ENCODE peak calls at places on chromosomes 6 and 20, in seven cellular contexts. One of them, this sample, is unnamed.
A peak's percentile ranks its signal among the peaks of the same experiment; 100 is the strongest.

GRCh38 chr20:53655909-53656652 is 62.4 kb upstream of the ZNF217 start:
- DNase-seq in Panc1: no peak
- DNase-seq in breast epithelium: no peak
- DNase-seq in spleen: no peak
- DNase-seq in GM12891: no peak
- DNase-seq in stomach: no peak
- DNase-seq in endothelial cell of umbilical vein: no peak
- DNase-seq in this sample: no peak

GRCh38 chr6:3517350-3517749 is 60.5 kb upstream of the SLC22A23 start:
- DNase-seq in Panc1: no peak
- DNase-seq in breast epithelium: no peak
- DNase-seq in spleen: no peak
- DNase-seq in GM12891: no peak
- DNase-seq in stomach: no peak
- DNase-seq in endothelial cell of umbilical vein: no peak
- DNase-seq in this sample: no peak

GRCh38 chr6:128655978-128656498 is 135.6 kb upstream of the PTPRK start:
- DNase-seq in Panc1: peak; percentile 51
- DNase-seq in breast epithelium: no peak
- DNase-seq in spleen: no peak
- DNase-seq in GM12891: no peak
- DNase-seq in stomach: no peak
- DNase-seq in endothelial cell of umbilical vein: peak; percentile 93
- DNase-seq in this sample: no peak

GRCh38 chr20:1062334-1063015 is 55.9 kb upstream of the PSMF1 start:
- DNase-seq in Panc1: no peak
- DNase-seq in breast epithelium: no peak
- DNase-seq in spleen: no peak
- DNase-seq in GM12891: no peak
- DNase-seq in stomach: peak; percentile 26
- DNase-seq in endothelial cell of umbilical vein: no peak
- DNase-seq in this sample: no peak

GRCh38 chr6:11346516-11346915 is 114.0 kb upstream of the NEDD9 start:
- DNase-seq in Panc1: no peak
- DNase-seq in breast epithelium: no peak
- DNase-seq in spleen: no peak
- DNase-seq in GM12891: no peak
- DNase-seq in stomach: no peak
- DNase-seq in endothelial cell of umbilical vein: no peak
- DNase-seq in this sample: no peak

GRCh38 chr6:139871844-139872510 is 497.5 kb upstream of the CITED2 start:
- DNase-seq in Panc1: no peak
- DNase-seq in breast epithelium: no peak
- DNase-seq in spleen: no peak
- DNase-seq in GM12891: no peak
- DNase-seq in stomach: no peak
- DNase-seq in endothelial cell of umbilical vein: no peak
- DNase-seq in this sample: no peak

GRCh38 chr20:51424270-51425041 is 118.1 kb downstream of the NFATC2 start:
- DNase-seq in Panc1: no peak
- DNase-seq in breast epithelium: no peak
- DNase-seq in spleen: peak; percentile 68
- DNase-seq in GM12891: no peak
- DNase-seq in stomach: no peak
- DNase-seq in endothelial cell of umbilical vein: no peak
- DNase-seq in this sample: no peak

GRCh38 chr6:159106627-159107241 is 61.9 kb upstream of the TAGAP start:
- DNase-seq in Panc1: peak; percentile 12
- DNase-seq in breast epithelium: no peak
- DNase-seq in spleen: peak; percentile 90
- DNase-seq in GM12891: no peak
- DNase-seq in stomach: peak; percentile 92
- DNase-seq in endothelial cell of umbilical vein: peak; percentile 55
- DNase-seq in this sample: no peak

GRCh38 chr20:13274311-13274965 is 53.4 kb downstream of the ISM1 start:
- DNase-seq in Panc1: no peak
- DNase-seq in breast epithelium: no peak
- DNase-seq in spleen: no peak
- DNase-seq in GM12891: no peak
- DNase-seq in stomach: no peak
- DNase-seq in endothelial cell of umbilical vein: no peak
- DNase-seq in this sample: no peak

GRCh38 chr20:47857994-47858557 is 72.8 kb upstream of the SULF2 start:
- DNase-seq in Panc1: no peak
- DNase-seq in breast epithelium: no peak
- DNase-seq in spleen: no peak
- DNase-seq in GM12891: no peak
- DNase-seq in stomach: no peak
- DNase-seq in endothelial cell of umbilical vein: peak; percentile 38
- DNase-seq in this sample: no peak

GRCh38 chr6:141498980-141499379 is 633.7 kb upstream of the GJE1 start:
- DNase-seq in Panc1: no peak
- DNase-seq in breast epithelium: no peak
- DNase-seq in spleen: no peak
- DNase-seq in GM12891: no peak
- DNase-seq in stomach: no peak
- DNase-seq in endothelial cell of umbilical vein: no peak
- DNase-seq in this sample: no peak

DNA sequence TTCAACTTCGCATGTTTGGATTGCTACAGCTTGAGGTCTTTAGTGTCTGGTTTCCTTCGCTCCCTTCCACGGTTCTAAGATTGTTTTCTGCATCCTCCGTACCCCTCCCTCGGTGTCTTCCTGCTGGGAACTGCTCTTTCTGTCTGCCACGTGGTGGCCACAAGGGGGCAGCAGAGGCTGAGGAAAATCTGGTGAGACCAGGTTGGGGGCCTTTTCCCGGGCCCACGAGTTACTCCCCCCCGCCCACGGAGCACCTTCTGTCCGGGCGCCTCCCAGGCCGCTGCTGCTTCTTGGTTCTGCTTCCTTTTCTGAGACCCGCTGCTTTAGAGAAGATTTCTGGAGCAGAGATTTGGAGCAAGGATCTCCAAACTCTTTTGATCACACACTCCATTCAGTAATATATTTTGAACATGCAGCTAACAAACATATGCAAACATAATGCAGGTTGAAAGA is 21.1 kb upstream of the NOTCH4 start:
- DNase-seq in Panc1: no peak
- DNase-seq in breast epithelium: peak; percentile 70
- DNase-seq in spleen: peak; percentile 90
- DNase-seq in GM12891: peak; percentile 66
- DNase-seq in stomach: peak; percentile 71
- DNase-seq in endothelial cell of umbilical vein: peak; percentile 85
- DNase-seq in this sample: peak; percentile 75
- TF ChIP-seq POLR2AphosphoS5 in Panc1: no peak
- TF ChIP-seq POLR2AphosphoS5 in breast epithelium: peak; percentile 57
- TF ChIP-seq POLR2AphosphoS5 in spleen: peak; percentile 55
- TF ChIP-seq POLR2AphosphoS5 in GM12891: no peak
- TF ChIP-seq POLR2AphosphoS5 in stomach: no peak
- TF ChIP-seq POLR2AphosphoS5 in endothelial cell of umbilical vein: no peak
- TF ChIP-seq POLR2AphosphoS5 in this sample: no peak

GRCh38 chr20:4776079-4776630 is 54.4 kb downstream of the PRND start:
- DNase-seq in Panc1: no peak
- DNase-seq in breast epithelium: no peak
- DNase-seq in spleen: no peak
- DNase-seq in GM12891: no peak
- DNase-seq in stomach: no peak
- DNase-seq in endothelial cell of umbilical vein: no peak
- DNase-seq in this sample: no peak
- TF ChIP-seq POLR2AphosphoS5 in Panc1: no peak
- TF ChIP-seq POLR2AphosphoS5 in breast epithelium: no peak
- TF ChIP-seq POLR2AphosphoS5 in spleen: no peak
- TF ChIP-seq POLR2AphosphoS5 in GM12891: no peak
- TF ChIP-seq POLR2AphosphoS5 in stomach: no peak
- TF ChIP-seq POLR2AphosphoS5 in endothelial cell of umbilical vein: no peak
- TF ChIP-seq POLR2AphosphoS5 in this sample: no peak

GRCh38 chr20:63501818-63502670 is 3.2 kb upstream of the EEF1A2 start:
- DNase-seq in Panc1: no peak
- DNase-seq in breast epithelium: no peak
- DNase-seq in spleen: no peak
- DNase-seq in GM12891: no peak
- DNase-seq in stomach: no peak
- DNase-seq in endothelial cell of umbilical vein: no peak
- DNase-seq in this sample: no peak
- TF ChIP-seq POLR2AphosphoS5 in Panc1: no peak
- TF ChIP-seq POLR2AphosphoS5 in breast epithelium: no peak
- TF ChIP-seq POLR2AphosphoS5 in spleen: no peak
- TF ChIP-seq POLR2AphosphoS5 in GM12891: no peak
- TF ChIP-seq POLR2AphosphoS5 in stomach: no peak
- TF ChIP-seq POLR2AphosphoS5 in endothelial cell of umbilical vein: no peak
- TF ChIP-seq POLR2AphosphoS5 in this sample: no peak

DNA sequence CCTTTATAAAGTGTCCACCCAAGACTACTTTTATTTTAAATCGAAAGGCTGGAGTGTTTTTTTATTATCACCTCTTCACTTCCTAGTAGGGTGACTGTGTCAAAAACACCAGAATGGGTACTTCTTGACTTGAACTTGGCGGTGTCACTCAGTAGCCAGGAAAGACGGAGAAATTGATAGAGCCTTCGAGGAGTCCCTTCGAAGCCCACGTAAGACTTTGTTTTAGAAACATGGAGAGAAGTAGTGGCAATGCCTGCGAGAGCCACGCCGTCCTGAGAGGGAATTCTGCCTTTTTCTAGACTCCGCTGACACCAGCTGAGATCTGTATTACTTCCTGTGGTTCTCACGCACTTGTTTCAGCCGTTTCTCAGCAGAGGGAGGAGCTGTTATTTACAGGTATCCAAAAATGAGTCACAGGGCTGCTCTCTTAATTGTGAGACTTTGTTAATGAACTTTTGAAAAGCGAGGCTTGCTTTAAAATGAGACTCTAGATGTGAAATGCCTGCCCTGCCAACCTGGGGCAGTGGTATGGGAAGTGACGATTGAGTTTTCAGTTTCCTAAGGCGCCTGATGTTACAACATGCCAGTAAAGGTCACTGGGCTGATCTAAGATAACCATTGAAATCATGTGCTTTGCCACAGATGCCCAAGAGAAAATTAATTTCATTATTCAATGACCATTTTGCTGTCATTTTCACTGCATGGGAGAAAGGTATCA is 852 bp downstream of the STX11 start:
- DNase-seq in Panc1: peak; percentile 17
- DNase-seq in breast epithelium: no peak
- DNase-seq in spleen: peak; percentile 77
- DNase-seq in GM12891: peak; percentile 17
- DNase-seq in stomach: no peak
- DNase-seq in endothelial cell of umbilical vein: peak; percentile 64
- DNase-seq in this sample: peak; percentile 15
- TF ChIP-seq POLR2AphosphoS5 in Panc1: no peak
- TF ChIP-seq POLR2AphosphoS5 in breast epithelium: peak; percentile 31
- TF ChIP-seq POLR2AphosphoS5 in spleen: no peak
- TF ChIP-seq POLR2AphosphoS5 in GM12891: peak; percentile 76
- TF ChIP-seq POLR2AphosphoS5 in stomach: peak; percentile 59
- TF ChIP-seq POLR2AphosphoS5 in endothelial cell of umbilical vein: no peak
- TF ChIP-seq POLR2AphosphoS5 in this sample: peak; percentile 80

DNA sequence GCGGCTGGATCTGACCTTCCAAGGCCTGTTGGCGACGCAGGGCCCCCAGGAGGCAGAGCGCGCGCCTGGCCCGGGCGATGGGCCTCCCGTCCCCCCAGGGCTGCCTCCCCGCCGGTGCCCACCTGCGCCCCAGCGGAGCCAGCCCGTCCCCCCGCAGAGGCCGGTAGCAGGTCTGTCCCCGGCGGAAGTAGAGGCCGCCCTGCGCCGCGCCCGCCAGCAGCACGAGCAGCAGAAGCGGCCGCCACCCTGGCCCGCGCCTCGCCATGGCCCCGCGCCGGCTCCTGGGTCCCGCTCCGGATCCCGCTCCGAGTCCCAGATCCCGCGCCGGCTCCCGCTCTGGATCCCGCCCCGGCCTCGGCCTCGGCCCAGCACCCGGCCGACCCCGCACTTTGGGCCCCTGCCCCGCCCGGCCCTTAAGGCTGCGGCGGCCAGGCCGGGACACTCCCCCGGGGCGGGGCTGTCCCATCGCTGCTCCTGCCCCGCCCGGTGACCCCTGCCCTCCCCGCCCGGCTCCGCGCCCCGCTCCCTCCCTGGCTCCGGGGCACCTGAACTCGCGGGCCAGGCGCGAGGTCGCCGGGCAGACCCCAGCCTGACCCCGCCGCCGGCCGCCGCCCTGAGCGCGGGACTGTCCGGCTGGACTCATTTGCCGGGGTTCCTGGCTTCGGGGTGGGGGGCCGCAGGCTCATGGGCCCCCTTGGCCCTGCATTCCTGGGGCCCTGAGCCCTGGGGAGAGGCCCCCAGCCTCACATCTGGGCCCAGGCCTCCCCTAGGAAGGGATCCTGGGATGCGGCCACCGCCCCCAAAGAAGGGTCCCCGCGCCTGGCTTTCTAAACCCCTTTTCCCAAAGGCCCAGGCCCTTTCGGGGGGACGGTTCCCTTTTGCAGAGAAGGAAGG is at the start of gene CTSZ:
- DNase-seq in Panc1: no peak
- DNase-seq in breast epithelium: peak; percentile 67
- DNase-seq in spleen: peak; percentile 94
- DNase-seq in GM12891: peak; percentile 61
- DNase-seq in stomach: peak; percentile 67
- DNase-seq in endothelial cell of umbilical vein: peak; percentile 34
- DNase-seq in this sample: peak; percentile 68
- TF ChIP-seq POLR2AphosphoS5 in Panc1: peak; percentile 37
- TF ChIP-seq POLR2AphosphoS5 in breast epithelium: no peak
- TF ChIP-seq POLR2AphosphoS5 in spleen: peak; percentile 64
- TF ChIP-seq POLR2AphosphoS5 in GM12891: peak; percentile 74
- TF ChIP-seq POLR2AphosphoS5 in stomach: no peak
- TF ChIP-seq POLR2AphosphoS5 in endothelial cell of umbilical vein: peak; percentile 81
- TF ChIP-seq POLR2AphosphoS5 in this sample: peak; percentile 37

DNA sequence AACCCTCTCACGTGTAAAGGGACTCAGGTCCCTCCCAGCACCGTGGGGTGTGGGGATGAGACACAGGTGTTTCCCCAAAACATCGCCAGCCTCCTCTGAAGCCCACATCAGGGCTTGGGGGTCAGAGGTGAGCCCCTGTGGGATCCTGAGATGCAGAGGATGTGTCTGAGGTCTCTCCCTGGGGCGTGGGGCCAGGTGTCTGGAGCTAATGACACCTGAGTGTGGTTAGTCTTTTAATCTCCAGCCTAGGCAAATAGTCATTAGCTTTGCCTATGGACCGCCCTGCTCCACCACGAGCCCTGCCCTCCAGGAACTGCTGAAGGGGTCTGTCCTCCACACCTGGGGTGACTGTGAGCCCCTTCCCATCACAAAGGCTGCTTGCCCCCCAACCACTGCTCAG is 1.7 kb downstream of the SRMS start:
- DNase-seq in Panc1: no peak
- DNase-seq in breast epithelium: no peak
- DNase-seq in spleen: no peak
- DNase-seq in GM12891: no peak
- DNase-seq in stomach: no peak
- DNase-seq in endothelial cell of umbilical vein: no peak
- DNase-seq in this sample: no peak
- TF ChIP-seq POLR2AphosphoS5 in Panc1: no peak
- TF ChIP-seq POLR2AphosphoS5 in breast epithelium: no peak
- TF ChIP-seq POLR2AphosphoS5 in spleen: no peak
- TF ChIP-seq POLR2AphosphoS5 in GM12891: no peak
- TF ChIP-seq POLR2AphosphoS5 in stomach: no peak
- TF ChIP-seq POLR2AphosphoS5 in endothelial cell of umbilical vein: no peak
- TF ChIP-seq POLR2AphosphoS5 in this sample: no peak

DNA sequence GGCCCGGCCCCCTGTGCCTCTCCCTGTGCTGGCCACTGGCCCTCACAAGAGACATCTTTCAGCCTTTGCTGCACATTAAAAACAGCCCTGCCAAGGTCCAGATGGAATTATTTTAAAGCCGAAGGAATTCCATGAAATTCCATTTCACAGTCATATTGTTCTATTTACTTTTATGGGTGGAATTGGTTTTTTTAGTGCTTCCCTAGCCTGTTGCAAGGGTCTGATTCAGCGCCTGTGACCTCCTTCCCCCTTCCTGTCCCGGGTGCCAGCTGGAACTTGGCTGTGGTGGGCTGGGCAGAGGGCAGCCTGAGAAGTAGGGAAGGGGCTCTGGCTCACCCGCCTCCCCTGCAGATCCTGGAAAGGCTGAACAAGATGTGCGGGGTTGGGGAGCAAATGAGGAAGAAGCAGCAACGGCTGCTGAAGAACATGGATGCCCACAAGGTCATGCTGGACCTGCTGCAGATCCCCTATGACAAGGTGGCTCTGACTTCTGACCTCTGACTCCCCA is 34.3 kb downstream of the UQCC2 start:
- DNase-seq in Panc1: no peak
- DNase-seq in breast epithelium: no peak
- DNase-seq in spleen: no peak
- DNase-seq in GM12891: no peak
- DNase-seq in stomach: no peak
- DNase-seq in endothelial cell of umbilical vein: no peak
- DNase-seq in this sample: no peak
- TF ChIP-seq POLR2AphosphoS5 in Panc1: no peak
- TF ChIP-seq POLR2AphosphoS5 in breast epithelium: no peak
- TF ChIP-seq POLR2AphosphoS5 in spleen: no peak
- TF ChIP-seq POLR2AphosphoS5 in GM12891: no peak
- TF ChIP-seq POLR2AphosphoS5 in stomach: no peak
- TF ChIP-seq POLR2AphosphoS5 in endothelial cell of umbilical vein: no peak
- TF ChIP-seq POLR2AphosphoS5 in this sample: no peak